ENCODE peak calls at places on chromosomes 5 and 9, in five cellular contexts. B is foreskin fibroblast; X is choroid plexus epithelial cell; L is CD8-positive, alpha-beta T cell; J is neural crest cell. Q is an unnamed sample.

GRCh38 chr5:139974661-139975060 is 68.4 kb downstream of the NRG2 start:
- DNase-seq in J (no peak), B (no peak), X (peak; percentile 5), L (no peak), Q (no peak)

GRCh38 chr5:133116601-133117000 is 64.8 kb downstream of the HSPA4 start:
- DNase-seq in L (no peak), B (no peak), J (no peak), X (no peak), Q (no peak)

GRCh38 chr5:31033295-31033694 is 160.2 kb upstream of the CDH6 start:
- DNase-seq in X (peak; percentile 79), J (no peak), L (no peak), B (no peak), Q (no peak)

GRCh38 chr9:134540441-134541372 is 100.9 kb upstream of the COL5A1 start:
- DNase-seq in B (no peak), L (no peak), J (no peak), X (no peak), Q (no peak)

GRCh38 chr5:138563340-138564118 is 11.7 kb downstream of the HSPA9 start:
- DNase-seq in L (no peak), X (no peak), B (no peak), J (no peak), Q (no peak)

GRCh38 chr5:134000116-134000515 is 4.7 kb downstream of the VDAC1 start:
- DNase-seq in J (no peak), B (no peak), L (no peak), X (peak; percentile 34), Q (no peak)

GRCh38 chr9:15268796-15269195 is 38.2 kb downstream of the TTC39B start:
- DNase-seq in J (no peak), X (no peak), L (no peak), B (no peak), Q (no peak)

GRCh38 chr5:135667662-135668061 is 88.9 kb upstream of the CXCL14 start:
- DNase-seq in B (no peak), J (no peak), X (no peak), L (no peak), Q (no peak)

GRCh38 chr5:1315709-1316587 is 21.1 kb upstream of the TERT start:
- DNase-seq in J (no peak), L (peak; percentile 66), B (no peak), X (peak; percentile 30), Q (peak; percentile 22)

GRCh38 chr5:53133020-53133419 is 23.5 kb upstream of the MOCS2 start:
- DNase-seq in B (no peak), L (no peak), X (no peak), J (no peak), Q (no peak)

GRCh38 chr9:126415741-126416370 is 89.2 kb downstream of the MVB12B start:
- DNase-seq in L (no peak), J (no peak), X (no peak), B (no peak), Q (no peak)

GRCh38 chr5:133438487-133438886 is 173.9 kb downstream of the FSTL4 start:
- DNase-seq in J (no peak), X (no peak), B (no peak), L (no peak), Q (no peak)

GRCh38 chr9:81053298-81054025 is 635.9 kb downstream of the TLE1 start:
- DNase-seq in B (no peak), L (no peak), J (no peak), X (no peak), Q (no peak)

GRCh38 chr5:14165375-14166091 is 22.4 kb downstream of the TRIO start:
- DNase-seq in J (no peak), X (peak; percentile 72), L (no peak), B (peak; percentile 60), Q (no peak)

GRCh38 chr9:80114241-80114640 is 542.5 kb downstream of the TLE4 start:
- DNase-seq in J (no peak), B (no peak), X (no peak), L (no peak), Q (no peak)

GRCh38 chr5:90488791-90489190 is 14.1 kb downstream of the POLR3G start:
- DNase-seq in X (peak; percentile 50), L (no peak), J (no peak), B (peak; percentile 38), Q (no peak)

GRCh38 chr5:103466494-103466893 is 96.1 kb downstream of the NUDT12 start:
- DNase-seq in B (peak; percentile 46), X (peak; percentile 80), L (no peak), J (no peak), Q (no peak)

GRCh38 chr5:147452137-147452838 is 57.6 kb downstream of the DPYSL3 start:
- DNase-seq in L (no peak), B (no peak), J (no peak), X (no peak), Q (no peak)

GRCh38 chr9:86600977-86601376 is 246.8 kb upstream of the TUT7 start:
- DNase-seq in X (no peak), B (no peak), L (no peak), J (no peak), Q (no peak)

GRCh38 chr9:86602715-86603114 is 248.5 kb upstream of the TUT7 start:
- DNase-seq in J (no peak), X (no peak), L (no peak), B (no peak), Q (no peak)

GRCh38 chr9:86601697-86602096 is 247.5 kb upstream of the TUT7 start:
- DNase-seq in X (peak; percentile 35), B (peak; percentile 26), L (no peak), J (no peak), Q (no peak)

GRCh38 chr9:86605303-86605702 is 251.1 kb upstream of the TUT7 start:
- DNase-seq in X (no peak), B (no peak), J (no peak), L (no peak), Q (no peak)

DNA sequence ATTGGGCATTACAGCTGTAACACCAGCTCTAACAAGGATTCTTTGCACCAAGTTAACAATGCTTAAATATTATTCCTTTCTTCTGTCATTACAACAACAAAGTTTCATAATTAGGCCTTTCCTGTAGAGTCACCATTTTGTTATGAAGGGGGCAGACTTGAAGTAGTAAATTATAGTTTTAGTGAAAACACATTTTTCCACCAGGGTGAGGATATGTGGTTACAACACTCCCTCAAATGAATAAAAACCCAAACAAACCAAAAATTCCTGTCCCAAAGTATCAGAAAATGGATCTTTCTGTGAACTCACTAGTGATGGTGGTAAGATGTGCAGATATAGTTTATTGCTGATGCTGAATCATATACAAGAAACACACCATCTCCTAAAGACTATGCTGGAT is 250.5 kb upstream of the TUT7 start:
- DNase-seq in X (no peak), L (no peak), J (no peak), B (peak; percentile 81), Q (no peak)
- TF ChIP-seq CTCF in X (no peak), L (no peak), J (no peak), B (no peak), Q (no peak)

GRCh38 chr9:4192450-4192849 is 107.4 kb downstream of the GLIS3 start:
- DNase-seq in X (no peak), J (no peak), L (no peak), B (no peak), Q (no peak)

GRCh38 chr9:4196376-4196775 is 103.5 kb downstream of the GLIS3 start:
- DNase-seq in B (no peak), J (no peak), X (peak; percentile 53), L (no peak), Q (no peak)

GRCh38 chr9:4195285-4195684 is 104.6 kb downstream of the GLIS3 start:
- DNase-seq in B (no peak), L (no peak), X (no peak), J (no peak), Q (no peak)

GRCh38 chr9:4196886-4197285 is 103.0 kb downstream of the GLIS3 start:
- DNase-seq in L (no peak), X (peak; percentile 37), J (no peak), B (no peak), Q (no peak)

DNA sequence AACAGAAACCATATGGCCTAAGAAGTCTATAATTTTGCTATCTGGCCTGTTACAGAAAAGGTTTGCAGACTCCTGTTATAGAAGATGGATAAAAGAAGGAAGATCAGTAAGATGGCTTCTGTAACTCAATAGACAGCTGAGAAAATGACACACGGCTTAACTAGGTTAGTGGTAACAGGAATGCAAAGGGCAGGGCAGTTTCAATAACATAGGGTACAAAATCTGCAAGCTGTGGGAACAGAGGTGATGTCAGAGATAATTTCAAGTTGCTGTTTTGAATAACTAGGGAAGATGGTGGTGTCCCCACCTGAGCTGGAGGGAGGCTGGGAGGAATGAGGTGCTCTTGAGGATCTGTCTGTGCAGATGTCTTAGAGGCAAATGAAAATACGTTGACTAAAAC is 106.5 kb downstream of the GLIS3 start:
- DNase-seq in X (peak; percentile 30), B (no peak), L (no peak), J (no peak), Q (no peak)
- TF ChIP-seq CTCF in X (no peak), B (no peak), L (no peak), J (no peak), Q (no peak)

GRCh38 chr5:125059255-125060050 is 313.0 kb upstream of the ZNF608 start:
- DNase-seq in J (peak; percentile 20), L (no peak), B (peak; percentile 43), X (peak; percentile 72), Q (no peak)

GRCh38 chr5:125058185-125058826 is 311.9 kb upstream of the ZNF608 start:
- DNase-seq in L (no peak), J (no peak), B (peak; percentile 52), X (peak; percentile 56), Q (no peak)

GRCh38 chr5:125053179-125053578 is 306.7 kb upstream of the ZNF608 start:
- DNase-seq in X (no peak), J (no peak), L (no peak), B (no peak), Q (no peak)

GRCh38 chr5:125054106-125054505 is 307.7 kb upstream of the ZNF608 start:
- DNase-seq in L (no peak), B (no peak), J (no peak), X (no peak), Q (no peak)

DNA sequence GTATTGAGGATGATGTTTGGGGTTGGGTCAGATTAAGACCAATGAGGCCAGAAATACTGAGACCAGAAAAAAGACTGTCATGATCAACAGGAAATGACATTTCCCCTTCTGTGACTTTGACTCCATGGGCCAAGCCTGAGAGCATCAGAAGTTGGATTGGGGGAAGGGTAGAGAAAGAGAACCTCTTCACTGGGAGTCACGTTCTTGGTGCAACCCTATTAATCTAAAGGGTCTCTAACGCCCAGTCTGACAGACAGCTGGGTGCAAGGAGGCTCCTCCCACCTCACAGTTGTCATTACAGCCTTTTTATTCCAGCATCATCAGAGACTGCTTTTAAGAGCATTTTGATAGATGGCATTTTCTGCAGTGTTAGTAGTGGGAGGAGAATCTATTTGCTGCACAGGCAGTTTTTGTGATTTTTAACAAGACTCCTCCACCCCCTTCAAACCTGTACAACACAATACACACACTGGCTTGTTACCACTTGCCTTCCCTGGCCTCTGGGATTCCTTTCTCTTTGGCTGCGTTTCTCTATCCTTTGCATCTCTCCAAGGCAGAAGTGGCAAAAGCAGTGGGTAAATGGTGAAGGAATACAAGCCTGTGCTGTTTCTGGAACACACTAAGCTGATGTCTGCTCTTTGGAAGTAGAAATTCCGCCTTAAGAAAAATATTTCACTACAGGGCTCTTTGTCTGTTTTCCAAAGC is 310.4 kb upstream of the ZNF608 start:
- DNase-seq in J (no peak), L (no peak), B (no peak), X (no peak), Q (no peak)
- TF ChIP-seq CTCF in J (no peak), L (no peak), B (no peak), X (no peak), Q (no peak)

DNA sequence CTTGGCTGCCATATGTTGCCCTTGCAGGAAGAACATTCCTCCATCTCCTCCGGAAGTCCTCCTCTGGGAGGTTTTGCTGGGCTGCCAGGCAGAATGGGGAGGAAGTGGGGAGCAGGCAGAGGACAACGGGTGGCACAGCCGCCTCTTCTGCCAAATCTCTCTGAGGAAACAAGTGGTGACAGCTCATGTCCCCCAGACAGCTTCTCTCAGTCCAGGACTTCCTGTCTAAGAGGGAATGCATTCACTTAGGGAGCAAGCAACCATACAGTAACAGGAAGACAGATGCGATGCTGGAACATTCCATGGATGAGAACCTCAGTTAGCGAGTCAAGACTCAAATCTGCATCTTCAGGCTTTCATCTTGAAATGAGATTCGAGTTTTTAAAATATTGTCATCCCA is 701.0 kb downstream of the SEMA5A start:
- DNase-seq in B (peak; percentile 56), L (no peak), X (no peak), J (no peak), Q (no peak)
- TF ChIP-seq CTCF in B (no peak), L (no peak), X (no peak), J (no peak), Q (no peak)

Q was measured in activated B cell treated with CpG ODN at 0.5 μM for 24 hours.